ENCODE peak calls at places on chromosome 16, in ten cellular contexts. W is left lung; I is SJSA1; F is thoracic aorta; H is lung; N is mesenchymal stem cell; C is Peyer's patch; Q is GM23338; D is CD4-positive, alpha-beta memory T cell; K is A549. T is an unnamed sample.

GRCh38 chr16:67001726-67002125 is 13.3 kb downstream of the CES4A start:
- DNase-seq in W (no peak), I (no peak), F (no peak), H (no peak), N (no peak), C (no peak), Q (no peak), D (no peak), K (no peak), T (no peak)

GRCh38 chr16:55842369-55843104 is 9.6 kb upstream of the CES1 start:
- DNase-seq in W (no peak), I (peak; percentile 34), F (no peak), H (no peak), N (peak; percentile 45), C (no peak), Q (peak; percentile 76), D (peak; percentile 32), K (peak; percentile 64), T (no peak)

GRCh38 chr16:17413508-17413907 is 57.3 kb downstream of the XYLT1 start:
- DNase-seq in W (no peak), I (no peak), F (no peak), H (no peak), N (no peak), C (no peak), Q (no peak), D (no peak), K (no peak), T (no peak)

GRCh38 chr16:69448470-69449193 is 24.2 kb downstream of the CYB5B start:
- DNase-seq in W (no peak), I (no peak), F (no peak), H (no peak), N (peak; percentile 68), C (no peak), Q (no peak), D (no peak), K (peak; percentile 29), T (no peak)

GRCh38 chr16:73404001-73404400 is 356.1 kb upstream of the ZFHX3 start:
- DNase-seq in W (no peak), I (no peak), F (no peak), H (no peak), N (no peak), C (no peak), Q (no peak), D (no peak), K (no peak), T (no peak)

GRCh38 chr16:70681382-70682238 is 4.2 kb downstream of the MTSS2 start:
- DNase-seq in W (peak; percentile 63), I (no peak), F (no peak), H (no peak), N (no peak), C (no peak), Q (no peak), D (no peak), K (no peak), T (no peak)

GRCh38 chr16:30110661-30111060 is 2.7 kb downstream of the GDPD3 start:
- DNase-seq in W (no peak), I (no peak), F (no peak), H (no peak), N (no peak), C (no peak), Q (no peak), D (no peak), K (no peak), T (no peak)

GRCh38 chr16:57620316-57621231 is 7.9 kb upstream of the ADGRG1 start:
- DNase-seq in W (no peak), I (no peak), F (no peak), H (peak; percentile 63), N (no peak), C (no peak), Q (peak; percentile 46), D (no peak), K (no peak), T (no peak)

GRCh38 chr16:61926766-61927165 is 109.5 kb downstream of the CDH8 start:
- DNase-seq in W (no peak), I (no peak), F (no peak), H (no peak), N (no peak), C (no peak), Q (no peak), D (no peak), K (no peak), T (no peak)

GRCh38 chr16:22813946-22814325 is at the start of gene HS3ST2:
- DNase-seq in W (peak; percentile 65), I (no peak), F (no peak), H (no peak), N (peak; percentile 0), C (no peak), Q (peak; percentile 90), D (no peak), K (no peak), T (no peak)

GRCh38 chr16:73197598-73197997 is 149.7 kb upstream of the ZFHX3 start:
- DNase-seq in W (no peak), I (no peak), F (no peak), H (no peak), N (no peak), C (no peak), Q (no peak), D (no peak), K (no peak), T (no peak)

GRCh38 chr16:69741519-69741918 is 13.2 kb downstream of the NOB1 start:
- DNase-seq in W (no peak), I (no peak), F (no peak), H (no peak), N (peak; percentile 30), C (no peak), Q (no peak), D (no peak), K (no peak), T (no peak)

GRCh38 chr16:29913514-29913913 is 12.5 kb downstream of the KCTD13 start:
- DNase-seq in W (no peak), I (no peak), F (no peak), H (no peak), N (no peak), C (no peak), Q (no peak), D (no peak), K (no peak), T (no peak)

GRCh38 chr16:50539053-50539615 is 9.1 kb upstream of the NKD1 start:
- DNase-seq in W (no peak), I (no peak), F (no peak), H (no peak), N (no peak), C (no peak), Q (no peak), D (no peak), K (no peak), T (no peak)

GRCh38 chr16:73202176-73202729 is 154.3 kb upstream of the ZFHX3 start:
- DNase-seq in W (no peak), I (no peak), F (no peak), H (no peak), N (no peak), C (no peak), Q (no peak), D (no peak), K (peak; percentile 16), T (no peak)

GRCh38 chr16:275041-275621 is 613 bp downstream of the RGS11 start:
- DNase-seq in W (no peak), I (no peak), F (no peak), H (no peak), N (no peak), C (no peak), Q (peak; percentile 62), D (no peak), K (no peak), T (no peak)

GRCh38 chr16:88061346-88062110 is 110.3 kb downstream of the BANP start:
- DNase-seq in W (peak; percentile 33), I (no peak), F (no peak), H (no peak), N (no peak), C (no peak), Q (no peak), D (no peak), K (no peak), T (no peak)

GRCh38 chr16:19316846-19317245 is 31.3 kb downstream of the CLEC19A start:
- DNase-seq in W (no peak), I (no peak), F (no peak), H (no peak), N (no peak), C (no peak), Q (peak; percentile 75), D (no peak), K (no peak), T (no peak)

GRCh38 chr16:67517661-67518423 is 10.8 kb upstream of the RIPOR1 start:
- DNase-seq in W (no peak), I (no peak), F (no peak), H (no peak), N (no peak), C (peak; percentile 79), Q (no peak), D (no peak), K (no peak), T (no peak)

GRCh38 chr16:57759131-57759530 is 23.6 kb downstream of the KATNB1 start:
- DNase-seq in W (peak; percentile 72), I (no peak), F (no peak), H (no peak), N (no peak), C (no peak), Q (no peak), D (no peak), K (no peak), T (no peak)

GRCh38 chr16:70730016-70730415 is 44.2 kb upstream of the MTSS2 start:
- DNase-seq in W (no peak), I (no peak), F (no peak), H (no peak), N (no peak), C (no peak), Q (no peak), D (no peak), K (no peak), T (no peak)

GRCh38 chr16:84820771-84821170 is 986 bp downstream of the CRISPLD2 start:
- DNase-seq in W (peak; percentile 61), I (no peak), F (no peak), H (no peak), N (no peak), C (no peak), Q (no peak), D (no peak), K (no peak), T (no peak)
- H3K27ac ChIP-seq in W (no peak overlapping the region), I (no peak overlapping the region), F (no peak overlapping the region), H (no peak overlapping the region), N (no peak overlapping the region), C (peak overlapping the region; percentile 47), Q (no peak overlapping the region), D (no peak overlapping the region), K (no peak overlapping the region), T (peak overlapping the region; percentile 93)

GRCh38 chr16:27430923-27431484 is 29.0 kb downstream of the IL21R start:
- DNase-seq in W (no peak), I (no peak), F (no peak), H (peak; percentile 18), N (peak; percentile 8), C (no peak), Q (no peak), D (no peak), K (no peak), T (no peak)
- H3K4me1 ChIP-seq in W (no peaks in the 10 kb centered on the region), I (no peaks in the 10 kb centered on the region), F (no peaks in the 10 kb centered on the region), H (no peaks in the 10 kb centered on the region), N (peaks cover 10% of the 10 kb centered on the region), C (no peaks in the 10 kb centered on the region), Q (no peaks in the 10 kb centered on the region), D (peaks cover 22% of the 10 kb centered on the region), K (peaks cover 2% of the 10 kb centered on the region), T (peaks cover 6% of the 10 kb centered on the region)

GRCh38 chr16:2498085-2498484 is 15.7 kb upstream of the ATP6V0C start:
- DNase-seq in W (peak; percentile 71), I (no peak), F (no peak), H (no peak), N (no peak), C (no peak), Q (no peak), D (no peak), K (no peak), T (no peak)
- H3K27ac ChIP-seq in W (no peak overlapping the region), I (no peak overlapping the region), F (no peak overlapping the region), H (no peak overlapping the region), N (no peak overlapping the region), C (no peak overlapping the region), Q (no peak overlapping the region), D (no peak overlapping the region), K (no peak overlapping the region), T (peak overlapping the region; percentile 40)

GRCh38 chr16:83301966-83302365 is 505.8 kb upstream of the HSBP1 start:
- DNase-seq in W (no peak), I (no peak), F (no peak), H (no peak), N (no peak), C (no peak), Q (no peak), D (no peak), K (no peak), T (no peak)
- H3K4me1 ChIP-seq in W (no peaks in the 10 kb centered on the region), I (peaks cover 11% of the 10 kb centered on the region), F (no peaks in the 10 kb centered on the region), H (no peaks in the 10 kb centered on the region), N (peaks cover 2% of the 10 kb centered on the region), C (no peaks in the 10 kb centered on the region), Q (no peaks in the 10 kb centered on the region), D (no peaks in the 10 kb centered on the region), K (no peaks in the 10 kb centered on the region), T (no peaks in the 10 kb centered on the region)